ENCODE peak calls at places on chromosomes 7 and 10, in five cellular contexts. I is lower lobe of right lung, A is transverse colon, U is tibial artery, J is Panc1. M is an unnamed sample.
A peak's percentile ranks its signal among the peaks of the same experiment; 100 is the strongest.

GRCh38 chr7:101442426-101443070 is 79.9 kb downstream of the COL26A1 start:
- DNase-seq in A (no peak), I (no peak), J (no peak), U (no peak), M (no peak)

GRCh38 chr10:1041514-1041913 is 7.4 kb downstream of the IDI1 start:
- DNase-seq in A (no peak), U (no peak), J (no peak), I (no peak), M (no peak)

GRCh38 chr7:148527717-148528168 is 62.8 kb upstream of the C7orf33 start:
- DNase-seq in J (peak; percentile 51), A (peak; percentile 88), I (peak; percentile 84), U (peak; percentile 72), M (peak; percentile 77)

GRCh38 chr10:127125331-127125730 is 71.1 kb downstream of the INSYN2A start:
- DNase-seq in J (no peak), A (no peak), U (no peak), I (no peak), M (no peak)

GRCh38 chr7:494906-495305 is 24.7 kb downstream of the PDGFA start:
- DNase-seq in J (no peak), A (no peak), I (peak; percentile 26), U (peak; percentile 8), M (no peak)

GRCh38 chr10:46525177-46525823 is 31.2 kb downstream of the GPRIN2 start:
- DNase-seq in I (peak; percentile 48), A (peak; percentile 7), U (no peak), J (no peak), M (no peak)

GRCh38 chr10:109957092-109957797 is 33.9 kb upstream of the XPNPEP1 start:
- DNase-seq in I (no peak), J (no peak), A (no peak), U (no peak), M (no peak)

GRCh38 chr7:111051832-111052231 is 39.1 kb upstream of the LRRN3 start:
- DNase-seq in J (no peak), I (no peak), A (no peak), U (no peak), M (no peak)

GRCh38 chr10:129028425-129028824 is 438.6 kb upstream of the MGMT start:
- DNase-seq in I (no peak), J (no peak), A (no peak), U (no peak), M (no peak)

GRCh38 chr10:44477021-44477420 is 92.1 kb upstream of the CXCL12 start:
- DNase-seq in U (no peak), I (no peak), A (no peak), J (no peak), M (no peak)

GRCh38 chr7:85341121-85341520 is 154.3 kb upstream of the SEMA3D start:
- DNase-seq in J (no peak), I (no peak), U (no peak), A (no peak), M (no peak)

GRCh38 chr10:28157379-28157778 is 145.5 kb downstream of the MPP7 start:
- DNase-seq in U (no peak), I (no peak), J (no peak), A (no peak), M (no peak)

GRCh38 chr7:100971111-100972001 is 2.0 kb downstream of the MUC12 start:
- DNase-seq in I (no peak), A (no peak), J (no peak), U (no peak), M (no peak)

GRCh38 chr7:137667633-137668387 is 179.0 kb downstream of the DGKI start:
- DNase-seq in I (no peak), J (peak; percentile 69), U (no peak), A (no peak), M (no peak)

GRCh38 chr10:108556176-108556575 is 1367.1 kb downstream of the XPNPEP1 start:
- DNase-seq in J (no peak), I (no peak), U (no peak), A (no peak), M (no peak)

GRCh38 chr10:93384006-93384405 is 98.1 kb downstream of the MYOF start:
- DNase-seq in J (no peak), U (no peak), A (no peak), I (no peak), M (no peak)

GRCh38 chr7:20206104-20206896 is 10.9 kb downstream of the MACC1 start:
- DNase-seq in I (no peak), A (no peak), U (no peak), J (no peak), M (no peak)

GRCh38 chr10:100864981-100865380 is 47.8 kb upstream of the SLF2 start:
- DNase-seq in J (no peak), I (no peak), A (peak; percentile 17), U (no peak), M (no peak)

GRCh38 chr7:16739863-16740622 is 13.5 kb upstream of the TSPAN13 start:
- DNase-seq in A (peak; percentile 26), I (no peak), J (peak; percentile 88), U (no peak), M (no peak)

GRCh38 chr7:90708841-90709317 is 112.8 kb downstream of the CDK14 start:
- DNase-seq in J (peak; percentile 22), U (no peak), I (no peak), A (peak; percentile 52), M (no peak)

GRCh38 chr7:137886706-137887105 is 39.9 kb upstream of the DGKI start:
- DNase-seq in J (no peak), I (no peak), A (no peak), U (no peak), M (no peak)

GRCh38 chr7:64558323-64558705 is 4.6 kb downstream of the ZNF680 start:
- DNase-seq in J (no peak), I (no peak), A (no peak), U (no peak), M (no peak)

GRCh38 chr10:6669269-6669859 is 89.3 kb upstream of the PRKCQ start:
- DNase-seq in U (no peak), I (no peak), A (no peak), J (peak; percentile 25), M (peak; percentile 14)

GRCh38 chr7:108138911-108139310 is 8.8 kb upstream of the LAMB4 start:
- DNase-seq in U (no peak), J (no peak), A (no peak), I (no peak), M (no peak)

GRCh38 chr10:112811741-112812551 is 138.1 kb upstream of the TCF7L2 start:
- DNase-seq in A (peak; percentile 58), I (peak; percentile 69), U (peak; percentile 42), J (peak; percentile 62), M (no peak)
- H3K4me1 ChIP-seq in A (no peaks in the 10 kb centered on the region), I (peaks cover 21% of the 10 kb centered on the region), U (no peaks in the 10 kb centered on the region), J (peaks cover 23% of the 10 kb centered on the region), M (no peaks in the 10 kb centered on the region)

GRCh38 chr10:43390791-43391190 is 18.2 kb downstream of the HNRNPF start:
- DNase-seq in A (no peak), J (no peak), I (no peak), U (no peak), M (peak; percentile 17)
- H3K36me3 ChIP-seq in A (peaks cover 75% of the 10 kb centered on the region), J (peaks cover 74% of the 10 kb centered on the region), I (peaks cover 90% of the 10 kb centered on the region), U (peaks cover 94% of the 10 kb centered on the region), M (peaks cover 40% of the 10 kb centered on the region)

GRCh38 chr7:155303039-155303593 is 5.4 kb downstream of the INSIG1 start:
- DNase-seq in I (no peak), A (no peak), U (no peak), J (no peak), M (no peak)
- H3K27ac ChIP-seq in I (no peak overlapping the region), A (no peak overlapping the region), U (no peak overlapping the region), J (no peak overlapping the region), M (no peak overlapping the region)

GRCh38 chr10:102759497-102760210 is 15.9 kb downstream of the WBP1L start:
- DNase-seq in U (no peak), J (no peak), I (no peak), A (no peak), M (no peak)
- H3K4me1 ChIP-seq in U (no peaks in the 10 kb centered on the region), J (peaks cover 21% of the 10 kb centered on the region), I (peaks cover 55% of the 10 kb centered on the region), A (peaks cover 3% of the 10 kb centered on the region), M (no peaks in the 10 kb centered on the region)

GRCh38 chr7:123675092-123675473 is 19.4 kb downstream of the LMOD2 start:
- DNase-seq in U (no peak), I (no peak), J (no peak), A (no peak), M (no peak)

GRCh38 chr7:123679614-123680013 is 23.9 kb downstream of the LMOD2 start:
- DNase-seq in I (no peak), J (no peak), U (no peak), A (no peak), M (no peak)

GRCh38 chr7:123674399-123675091 is 18.9 kb downstream of the LMOD2 start:
- DNase-seq in I (no peak), A (no peak), U (no peak), J (no peak), M (no peak)

GRCh38 chr7:123680580-123680979 is 24.9 kb downstream of the LMOD2 start:
- DNase-seq in I (no peak), U (no peak), J (no peak), A (no peak), M (no peak)

GRCh38 chr7:123677316-123677715 is 21.6 kb downstream of the LMOD2 start:
- DNase-seq in A (no peak), J (no peak), I (no peak), U (no peak), M (no peak)
- H3K36me3 ChIP-seq in A (peaks cover 6% of the 10 kb centered on the region), J (peaks cover 7% of the 10 kb centered on the region), I (peaks cover 11% of the 10 kb centered on the region), U (peaks cover 13% of the 10 kb centered on the region), M (peaks cover 5% of the 10 kb centered on the region)

DNA sequence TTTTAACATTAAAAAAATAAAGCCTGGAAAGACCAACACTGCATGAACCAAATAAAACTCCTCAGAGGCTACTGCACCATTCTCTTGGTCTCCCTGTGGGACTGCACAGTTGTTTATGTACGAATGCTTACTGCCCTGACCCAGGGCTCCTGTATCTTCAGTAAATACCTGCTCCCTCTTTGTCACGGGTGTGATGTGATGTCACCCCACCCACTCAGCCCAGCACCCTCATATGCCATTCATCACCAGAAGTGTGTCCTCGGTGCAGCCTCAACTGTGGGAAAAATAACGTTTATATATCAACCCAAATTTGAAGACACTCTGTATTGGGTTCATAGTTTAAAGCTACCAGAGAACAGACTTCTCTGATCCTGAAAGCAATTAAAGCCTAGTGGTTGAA is 14.0 kb upstream of the SH3PXD2A start:
- DNase-seq in J (no peak), U (no peak), A (no peak), I (no peak), M (no peak)
- H3K27ac ChIP-seq in J (no peak overlapping the region), U (no peak overlapping the region), A (no peak overlapping the region), I (no peak overlapping the region), M (no peak overlapping the region)

GRCh38 chr7:114875171-114875570 is 46.7 kb upstream of the MDFIC start:
- DNase-seq in J (no peak), U (no peak), I (no peak), A (no peak), M (no peak)
- H3K4me1 ChIP-seq in J (no peaks in the 10 kb centered on the region), U (no peaks in the 10 kb centered on the region), I (no peaks in the 10 kb centered on the region), A (no peaks in the 10 kb centered on the region), M (no peaks in the 10 kb centered on the region)

GRCh38 chr7:65971021-65971420 is 11.0 kb downstream of the GUSB start:
- DNase-seq in U (no peak), A (no peak), I (no peak), J (no peak), M (no peak)
- H3K36me3 ChIP-seq in U (peaks cover 100% of the 10 kb centered on the region), A (peaks cover 70% of the 10 kb centered on the region), I (peaks cover 100% of the 10 kb centered on the region), J (no peaks in the 10 kb centered on the region), M (no peaks in the 10 kb centered on the region)

GRCh38 chr7:142882338-142882678 is 3.2 kb downstream of the TRPV6 start:
- DNase-seq in A (no peak), U (no peak), J (no peak), I (no peak), M (no peak)
- H3K27ac ChIP-seq in A (no peak overlapping the region), U (no peak overlapping the region), J (no peak overlapping the region), I (no peak overlapping the region), M (no peak overlapping the region)